ENCODE peak calls at places on chromosomes 7 and 10, in ten cellular contexts. S is A549, K is H54, I is HCT116, O is H1, G is heart left ventricle, Y is ovary, R is NB4, B is IMR-90, C is body of pancreas. A is an unnamed sample.

GRCh38 chr10:68406111-68406814 is 814 bp downstream of the RUFY2 start:
- DNase-seq in S (peak; percentile 72), R (peak; percentile 79), O (no peak), I (no peak), Y (no peak), B (peak; percentile 58), K (peak; percentile 87), G (peak; percentile 58), C (peak; percentile 47), A (peak; percentile 21)

GRCh38 chr7:11212816-11213215 is 239.1 kb downstream of the PHF14 start:
- DNase-seq in I (no peak), C (no peak), R (no peak), O (no peak), Y (no peak), S (peak; percentile 21), G (no peak), K (no peak), B (peak; percentile 37), A (no peak)

GRCh38 chr10:20709708-20710107 is 187.4 kb downstream of the NEBL start:
- DNase-seq in C (no peak), G (no peak), R (no peak), K (no peak), S (no peak), I (no peak), O (no peak), B (no peak), Y (no peak), A (no peak)

GRCh38 chr7:6497994-6498393 is 50.2 kb upstream of the DAGLB start:
- DNase-seq in K (no peak), B (no peak), I (no peak), G (no peak), R (no peak), C (no peak), S (no peak), O (no peak), Y (no peak), A (no peak)

GRCh38 chr7:155459133-155459866 is 1.4 kb downstream of the EN2 start:
- DNase-seq in I (no peak), O (no peak), C (no peak), G (no peak), R (no peak), B (no peak), K (no peak), Y (no peak), S (no peak), A (no peak)

GRCh38 chr10:114271779-114272167 is 32.7 kb downstream of the VWA2 start:
- DNase-seq in G (peak; percentile 64), K (peak; percentile 76), C (no peak), R (no peak), B (peak; percentile 95), Y (no peak), O (no peak), S (peak; percentile 48), I (peak; percentile 42), A (no peak)

GRCh38 chr7:137731436-137731835 is 115.3 kb downstream of the DGKI start:
- DNase-seq in R (no peak), S (no peak), B (peak; percentile 64), C (no peak), G (no peak), Y (no peak), I (no peak), O (no peak), K (no peak), A (no peak)

GRCh38 chr7:97871659-97872024 is 566 bp downstream of the ASNS start:
- DNase-seq in O (no peak), I (no peak), K (no peak), R (no peak), S (no peak), B (no peak), G (no peak), Y (no peak), C (no peak), A (peak; percentile 10)

DNA sequence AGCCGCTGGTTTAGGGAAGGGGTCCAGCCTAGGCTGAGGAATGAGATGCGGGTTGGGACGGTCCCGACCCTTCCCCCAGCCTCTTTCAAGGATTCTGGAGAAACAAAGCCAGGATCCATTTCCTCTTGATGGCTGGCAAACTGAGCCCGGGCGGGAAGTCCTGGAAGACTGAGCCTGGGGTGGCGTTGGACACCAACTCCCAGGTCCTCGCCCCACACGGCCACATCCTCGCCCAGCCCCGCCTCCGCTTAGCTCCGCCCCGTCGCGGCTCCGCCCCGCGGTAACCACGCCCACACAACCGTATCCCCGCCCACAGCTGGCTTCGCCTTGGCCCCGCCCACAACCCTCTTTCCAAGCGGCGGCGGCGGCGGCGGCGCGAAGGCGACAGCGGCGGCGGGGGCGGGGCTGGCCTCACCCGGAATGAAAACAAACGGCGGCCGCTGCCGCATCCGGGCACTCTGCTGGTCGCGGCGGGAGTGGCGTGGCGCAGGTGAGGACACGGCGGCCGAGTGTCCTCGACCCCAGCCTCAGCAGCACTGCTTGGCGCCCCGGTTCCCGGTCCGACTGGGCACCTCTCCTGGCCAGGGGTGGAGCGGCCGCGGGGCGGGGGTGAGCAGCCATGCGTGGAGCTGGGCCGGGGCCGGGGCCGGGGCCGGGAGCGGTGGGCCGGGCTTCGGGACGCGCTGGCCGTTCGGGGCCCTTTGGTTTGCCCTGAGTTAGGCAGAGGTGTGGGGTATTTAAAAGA is at the start of gene NUB1:
- DNase-seq in O (peak; percentile 63), I (peak; percentile 61), Y (peak; percentile 91), R (peak; percentile 90), S (peak; percentile 89), G (peak; percentile 93), K (peak; percentile 80), B (peak; percentile 74), C (peak; percentile 93), A (peak; percentile 92)
- TF ChIP-seq POLR2A in O (peak; percentile 75), I (peak; percentile 38), Y (peak; percentile 60), R (peak; percentile 64), S (peak; percentile 82), G (no peak), K (peak; percentile 80), B (peak; percentile 62), C (peak; percentile 59), A (peak; percentile 86)

DNA sequence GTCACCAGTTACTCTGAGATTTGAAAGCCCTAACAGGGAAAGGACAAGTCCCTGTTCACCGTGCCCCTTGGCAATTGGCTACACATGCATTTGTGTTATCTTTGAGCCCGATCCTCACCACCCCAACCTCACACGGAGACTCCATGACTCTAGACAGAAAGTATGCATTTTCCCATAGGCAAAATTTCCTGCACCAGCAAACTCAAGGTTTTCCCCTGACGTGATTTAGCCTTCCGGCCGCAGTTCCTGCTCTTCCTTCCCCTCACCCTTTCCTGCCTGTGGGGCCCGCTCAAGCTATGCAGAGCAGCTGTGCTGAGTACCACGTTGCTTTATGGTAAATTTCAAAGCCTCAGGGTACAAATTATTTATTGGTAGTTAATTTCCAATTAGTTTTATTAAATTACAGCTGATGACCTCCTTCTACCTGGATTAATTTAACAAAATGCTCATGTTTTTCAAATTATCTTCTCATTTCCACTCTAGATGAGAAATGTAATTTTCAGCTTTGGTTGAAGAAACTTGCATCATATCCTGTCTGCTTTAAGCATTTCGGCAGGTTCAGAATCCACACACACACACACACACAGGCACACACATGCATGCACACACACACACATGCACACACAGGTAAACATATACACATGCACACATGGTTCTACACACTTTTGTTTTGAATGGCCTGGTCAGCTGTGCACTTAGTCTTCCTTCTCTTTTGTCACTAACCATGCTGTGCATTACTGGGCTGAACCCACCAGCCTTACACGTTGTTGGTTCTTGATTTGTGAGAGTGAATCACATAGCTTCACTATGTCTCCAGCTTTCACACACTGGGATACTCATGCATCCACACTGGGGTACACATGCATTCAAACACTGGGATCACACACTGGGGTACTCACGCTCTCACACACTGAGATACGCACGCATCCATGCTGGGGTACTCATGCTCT is 283.1 kb upstream of the PITRM1 start:
- DNase-seq in K (no peak), G (no peak), B (peak; percentile 19), Y (no peak), R (no peak), O (no peak), I (no peak), C (no peak), S (no peak), A (no peak)
- TF ChIP-seq POLR2A in K (no peak), G (no peak), B (no peak), Y (no peak), R (no peak), O (no peak), I (no peak), C (no peak), S (no peak), A (no peak)

DNA sequence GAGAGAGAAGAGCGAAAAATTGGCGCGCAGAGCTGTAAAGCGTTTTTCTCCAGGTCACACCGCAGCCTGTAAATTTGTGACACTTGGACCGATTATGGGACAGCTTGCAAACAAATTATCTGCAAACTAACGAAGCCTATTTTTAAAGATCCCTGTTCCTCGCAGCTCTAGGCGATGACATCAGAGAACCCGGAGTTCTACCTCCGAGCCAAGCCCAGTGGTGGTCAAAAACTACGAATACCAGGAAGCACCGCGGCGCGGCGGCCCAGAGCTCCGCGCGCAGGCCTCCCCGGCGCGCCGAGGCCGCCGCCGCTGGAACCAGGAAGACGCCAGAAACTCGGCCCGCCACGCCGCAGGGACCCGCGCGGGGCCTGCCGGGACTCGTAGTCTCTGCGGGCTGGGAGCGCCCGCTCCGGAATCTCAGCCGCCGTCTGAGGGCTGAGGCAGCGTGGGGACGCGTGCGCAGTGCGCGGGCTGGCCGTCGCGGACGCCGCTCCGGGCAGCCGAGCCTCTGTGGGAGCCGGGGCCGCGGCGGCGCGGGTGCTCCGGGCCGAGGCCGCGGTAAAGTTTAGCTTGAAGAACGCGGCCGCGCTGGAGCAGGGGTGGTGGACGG is at the start of gene PLEKHA1:
- DNase-seq in Y (peak; percentile 94), K (peak; percentile 81), G (peak; percentile 97), O (peak; percentile 62), R (peak; percentile 91), C (peak; percentile 96), B (peak; percentile 91), I (peak; percentile 88), S (peak; percentile 94), A (peak; percentile 94)
- TF ChIP-seq POLR2A in Y (peak; percentile 88), K (peak; percentile 37), G (no peak), O (no peak), R (no peak), C (peak; percentile 90), B (no peak), I (no peak), S (peak; percentile 82), A (peak; percentile 79)

GRCh38 chr7:12687213-12688171 is at the start of gene ARL4A:
- DNase-seq in B (peak; percentile 98), Y (peak; percentile 94), K (peak; percentile 99), I (peak; percentile 96), R (peak; percentile 99), S (peak; percentile 98), C (peak; percentile 99), G (peak; percentile 99), O (peak; percentile 94), A (peak; percentile 100)
- TF ChIP-seq POLR2A in B (peak; percentile 94), Y (peak; percentile 50), K (peak; percentile 95), I (peak; percentile 96), R (peak; percentile 94), S (peak; percentile 87), C (peak; percentile 76), G (peak; percentile 76), O (peak; percentile 88), A (peak; percentile 93)

DNA sequence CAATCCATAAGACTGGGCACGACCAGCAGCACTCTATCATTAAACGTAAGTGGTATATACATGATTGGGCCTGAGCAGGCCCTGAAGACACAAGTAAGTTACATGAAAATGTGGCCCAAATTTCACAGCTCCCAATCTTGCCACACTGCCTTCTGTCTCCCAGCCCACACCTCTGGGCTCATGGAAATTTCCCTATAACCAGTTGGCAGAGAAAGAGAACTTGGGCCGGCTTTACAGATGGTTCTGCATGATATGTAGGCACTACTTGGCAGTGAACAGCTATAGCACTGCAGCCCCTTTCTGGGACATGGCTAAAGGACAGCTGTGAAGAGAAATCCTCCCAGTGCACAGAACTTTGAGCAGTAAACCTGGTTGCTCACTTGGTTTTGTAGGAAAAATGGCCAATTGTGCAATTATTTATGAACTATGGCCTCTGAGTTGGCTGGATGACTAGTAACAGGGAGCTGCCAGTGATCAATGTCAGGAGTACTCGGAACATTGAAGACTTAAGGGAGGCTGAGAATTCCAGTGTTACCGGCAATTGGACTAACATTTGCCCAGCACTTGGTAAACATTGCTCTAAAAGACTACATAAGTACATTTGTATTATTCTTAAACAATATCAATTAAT is 1006.6 kb upstream of the LRRN3 start:
- DNase-seq in G (no peak), I (no peak), B (peak; percentile 28), Y (no peak), R (no peak), S (no peak), O (no peak), C (no peak), K (no peak), A (no peak)
- TF ChIP-seq POLR2A in G (no peak), I (no peak), B (no peak), Y (no peak), R (no peak), S (no peak), O (no peak), C (no peak), K (no peak), A (no peak)